ENCODE peak calls at places on chromosomes 5 and 9, in six cellular contexts. O is nephron progenitor cell, N is fibroblast of lung, L is type B pancreatic cell, U is stomach, H is AG09319. D is an unnamed sample.

GRCh38 chr5:56827043-56827442 is 11.7 kb downstream of the MAP3K1 start:
- DNase-seq in N (no peak), O (no peak), U (no peak), H (no peak), L (no peak), D (no peak)

GRCh38 chr9:97555164-97555563 is 53.7 kb downstream of the TMOD1 start:
- DNase-seq in H (no peak), O (no peak), N (peak; percentile 25), L (no peak), U (no peak), D (no peak)

GRCh38 chr5:17316973-17317459 is 99.6 kb downstream of the BASP1 start:
- DNase-seq in N (peak; percentile 50), H (peak; percentile 52), L (no peak), U (no peak), O (no peak), D (no peak)

GRCh38 chr9:87842878-87843585 is 39.6 kb upstream of the SPATA31E1 start:
- DNase-seq in N (no peak), O (no peak), H (no peak), U (no peak), L (no peak), D (no peak)

GRCh38 chr9:706606-707451 is 134.7 kb upstream of the DMRT1 start:
- DNase-seq in N (peak; percentile 79), H (no peak), U (peak; percentile 70), O (peak; percentile 76), L (no peak), D (peak; percentile 59)

GRCh38 chr5:166957763-166958162 is 1333.7 kb upstream of the WWC1 start:
- DNase-seq in L (no peak), N (no peak), H (no peak), O (no peak), U (no peak), D (no peak)

GRCh38 chr5:112388739-112389138 is 30.3 kb downstream of the EPB41L4A start:
- DNase-seq in U (no peak), O (no peak), L (no peak), H (no peak), N (no peak), D (no peak)

GRCh38 chr9:136053757-136054142 is 41.3 kb downstream of the NACC2 start:
- DNase-seq in H (no peak), O (no peak), N (no peak), U (no peak), L (no peak), D (no peak)

GRCh38 chr5:149496166-149496565 is 55.1 kb downstream of the CSNK1A1 start:
- DNase-seq in U (no peak), O (no peak), H (no peak), L (no peak), N (peak; percentile 64), D (no peak)

GRCh38 chr5:39906146-39906545 is 481.4 kb upstream of the DAB2 start:
- DNase-seq in H (no peak), L (no peak), N (peak; percentile 54), U (no peak), O (no peak), D (no peak)

GRCh38 chr5:159185773-159186172 is 23.6 kb downstream of the RNF145 start:
- DNase-seq in L (no peak), H (no peak), U (no peak), O (no peak), N (no peak), D (no peak)

GRCh38 chr9:109975574-109976327 is 195.8 kb downstream of the PALM2AKAP2 start:
- DNase-seq in N (peak; percentile 98), H (no peak), U (no peak), O (no peak), L (no peak), D (no peak)

GRCh38 chr5:124678478-124678877 is 68.0 kb downstream of the ZNF608 start:
- DNase-seq in U (no peak), N (no peak), H (no peak), L (no peak), O (no peak), D (no peak)

GRCh38 chr5:68711311-68712200 is 382.3 kb upstream of the SLC30A5 start:
- DNase-seq in O (no peak), U (no peak), L (no peak), N (no peak), H (no peak), D (no peak)

GRCh38 chr9:93958875-93959682 is 3.9 kb upstream of the BARX1 start:
- DNase-seq in H (no peak), N (peak; percentile 18), U (no peak), L (no peak), O (peak; percentile 45), D (no peak)

GRCh38 chr5:172002310-172002709 is 4.1 kb downstream of the FBXW11 start:
- DNase-seq in L (no peak), O (no peak), U (no peak), N (peak; percentile 23), H (no peak), D (no peak)

GRCh38 chr5:102600964-102601363 is 102.2 kb upstream of the SLCO6A1 start:
- DNase-seq in H (no peak), L (no peak), U (no peak), N (peak; percentile 43), O (no peak), D (no peak)

GRCh38 chr5:179870952-179871351 is 12.3 kb upstream of the MRNIP start:
- DNase-seq in U (no peak), O (no peak), H (no peak), L (no peak), N (no peak), D (no peak)

GRCh38 chr9:109092587-109092986 is 27.2 kb downstream of the TMEM245 start:
- DNase-seq in L (no peak), U (no peak), H (no peak), O (no peak), N (no peak), D (no peak)

GRCh38 chr9:14029811-14030210 is 284.1 kb downstream of the NFIB start:
- DNase-seq in H (no peak), L (no peak), O (no peak), U (no peak), N (no peak), D (no peak)

GRCh38 chr5:31364881-31365636 is 166.8 kb downstream of the DROSHA start:
- DNase-seq in L (no peak), H (peak; percentile 47), O (no peak), N (peak; percentile 87), U (no peak), D (no peak)

GRCh38 chr5:98928802-98929122 is at the start of gene CHD1:
- DNase-seq in L (peak; percentile 95), H (peak; percentile 94), O (peak; percentile 92), N (peak; percentile 96), U (peak; percentile 95), D (peak; percentile 92)

GRCh38 chr9:131960805-131961495 is 118.7 kb downstream of the MED27 start:
- DNase-seq in U (no peak), L (no peak), N (peak; percentile 64), H (no peak), O (no peak), D (no peak)

GRCh38 chr5:57172466-57172961 is 1.3 kb upstream of the GPBP1 start:
- DNase-seq in H (no peak), L (no peak), O (no peak), N (peak; percentile 21), U (no peak), D (no peak)

GRCh38 chr5:17216176-17216973 is 1.1 kb upstream of the BASP1 start:
- DNase-seq in N (peak; percentile 70), L (peak; percentile 86), H (no peak), U (peak; percentile 85), O (peak; percentile 78), D (peak; percentile 85)

DNA sequence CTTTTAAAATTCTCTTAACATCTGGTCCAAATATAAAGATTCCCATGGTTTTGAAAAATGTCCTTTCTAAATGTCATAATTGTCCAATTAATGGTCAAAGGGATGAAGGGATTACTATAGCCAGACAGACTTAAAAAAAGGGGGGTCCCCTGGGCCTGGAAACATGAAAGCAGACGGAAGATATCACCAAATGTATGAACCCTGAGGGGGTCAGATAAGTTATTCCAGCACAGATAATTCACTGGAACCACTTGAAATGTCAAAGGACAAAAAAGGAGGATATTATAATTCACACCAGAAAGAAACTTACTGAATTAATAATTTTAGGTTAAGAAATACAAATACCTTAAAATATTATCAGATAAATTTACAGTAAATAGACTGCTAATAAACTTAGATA is 155.7 kb downstream of the SEMA5A start:
- DNase-seq in N (no peak), L (no peak), U (no peak), H (no peak), O (no peak), D (no peak)
- TF ChIP-seq CTCF in N (no peak), L (no peak), U (no peak), H (no peak), O (no peak), D (no peak)

DNA sequence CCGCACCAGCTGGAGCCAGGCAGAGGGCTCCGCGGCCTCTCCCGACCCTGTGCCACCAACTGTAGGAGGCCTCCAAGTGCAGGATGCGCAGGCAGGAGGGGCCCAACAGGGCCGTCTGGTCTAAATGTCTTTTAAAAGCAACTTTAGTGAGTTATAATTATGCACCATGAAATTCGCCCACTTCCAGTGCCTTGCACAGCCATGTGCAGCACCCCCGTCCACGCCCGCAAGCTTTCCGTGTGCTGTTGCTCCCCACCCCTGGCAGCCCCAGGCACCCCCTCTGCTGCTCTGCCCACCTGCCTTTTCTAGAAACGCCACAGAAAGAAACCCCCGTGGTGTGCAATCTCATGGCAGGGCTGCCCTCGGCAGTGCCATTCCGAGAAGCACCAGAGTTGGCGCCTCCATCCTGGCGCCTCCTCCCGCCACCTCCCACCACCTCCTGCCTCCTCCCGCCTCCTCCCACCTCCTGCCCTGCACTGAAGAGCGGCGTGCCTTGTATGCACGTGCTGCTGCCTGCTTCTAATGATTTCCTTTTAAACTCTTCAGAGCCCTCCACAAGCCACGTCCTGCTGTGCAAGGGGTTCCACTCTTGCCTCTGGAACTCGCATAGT is 7.5 kb upstream of the SLC6A18 start:
- DNase-seq in N (no peak), L (no peak), O (peak; percentile 38), H (no peak), U (no peak), D (peak; percentile 4)
- TF ChIP-seq CTCF in N (no peak), L (no peak), O (no peak), H (no peak), U (no peak), D (no peak)

GRCh38 chr5:79990598-79991507 is at the start of gene MTX3:
- DNase-seq in U (peak; percentile 79), N (peak; percentile 82), L (peak; percentile 86), O (peak; percentile 87), H (peak; percentile 44), D (peak; percentile 92)
- TF ChIP-seq CTCF in U (no peak), N (no peak), L (peak; percentile 34), O (no peak), H (no peak), D (no peak)

DNA sequence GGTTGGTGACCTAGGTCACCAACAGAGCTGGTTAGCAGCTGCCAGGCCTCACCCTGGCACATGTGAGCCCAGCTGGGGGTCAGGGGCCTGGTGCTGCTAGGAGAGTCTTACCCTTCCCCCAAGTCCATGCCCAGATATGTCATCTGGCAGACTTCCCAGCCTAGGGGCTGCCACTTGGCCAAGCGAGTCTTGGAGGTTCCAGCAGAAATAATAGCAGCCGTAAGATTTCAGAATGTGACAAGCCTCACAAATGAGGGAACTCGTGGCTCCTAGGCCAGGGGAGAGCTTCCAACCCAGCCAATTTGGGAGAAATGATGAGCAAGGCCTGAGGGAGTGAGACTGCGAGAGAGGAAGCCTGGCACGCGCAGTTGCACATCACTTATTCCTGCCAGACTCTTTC is 11.1 kb downstream of the URM1 start:
- DNase-seq in H (no peak), N (no peak), L (no peak), O (no peak), U (no peak), D (no peak)
- TF ChIP-seq CTCF in H (no peak), N (no peak), L (no peak), O (no peak), U (no peak), D (no peak)

D was measured in glutamatergic neuron.